ENCODE peak calls at places on chromosomes 5 and 9, in five cellular contexts. W is fibroblast of the aortic adventitia, N is AG09309, L is PC-9, V is H9. Z is an unnamed sample.

GRCh38 chr9:99126312-99126711 is 21.4 kb downstream of the TGFBR1 start:
- DNase-seq in W (no peak), N (no peak), L (no peak), V (no peak), Z (no peak)

GRCh38 chr9:38227656-38228055 is 158.6 kb upstream of the SHB start:
- DNase-seq in W (peak; percentile 1), N (no peak), L (no peak), V (no peak), Z (no peak)

GRCh38 chr5:114407783-114408182 is 45.9 kb downstream of the KCNN2 start:
- DNase-seq in W (no peak), N (no peak), L (no peak), V (no peak), Z (no peak)

GRCh38 chr5:180786398-180787005 is 16.1 kb downstream of the MGAT1 start:
- DNase-seq in W (no peak), N (no peak), L (no peak), V (no peak), Z (peak; percentile 50)

GRCh38 chr5:140402258-140403074 is 833 bp downstream of the ANKHD1 start:
- DNase-seq in W (peak; percentile 27), N (no peak), L (peak; percentile 65), V (peak; percentile 86), Z (peak; percentile 53)

GRCh38 chr5:33370135-33370472 is 70.7 kb upstream of the TARS1 start:
- DNase-seq in W (peak; percentile 99), N (peak; percentile 94), L (peak; percentile 11), V (no peak), Z (no peak)

GRCh38 chr5:96260009-96260408 is 173.0 kb downstream of the PCSK1 start:
- DNase-seq in W (peak; percentile 50), N (no peak), L (no peak), V (no peak), Z (no peak)

GRCh38 chr5:2355859-2356258 is 395.6 kb downstream of the IRX2 start:
- DNase-seq in W (no peak), N (no peak), L (no peak), V (no peak), Z (no peak)

GRCh38 chr9:83119873-83120272 is 56.9 kb upstream of the RASEF start:
- DNase-seq in W (no peak), N (no peak), L (no peak), V (no peak), Z (no peak)

GRCh38 chr5:153988510-153988909 is 50.2 kb downstream of the FAM114A2 start:
- DNase-seq in W (no peak), N (no peak), L (no peak), V (no peak), Z (no peak)

GRCh38 chr5:143372187-143372829 is 31.2 kb downstream of the NR3C1 start:
- DNase-seq in W (peak; percentile 57), N (no peak), L (no peak), V (no peak), Z (no peak)

GRCh38 chr5:142152383-142152730 is 43.8 kb downstream of the NDFIP1 start:
- DNase-seq in W (no peak), N (no peak), L (no peak), V (no peak), Z (no peak)

GRCh38 chr5:76819851-76820280 is 1.0 kb downstream of the F2RL1 start:
- DNase-seq in W (no peak), N (no peak), L (no peak), V (no peak), Z (peak; percentile 20)

GRCh38 chr9:86902606-86903460 is 44.5 kb downstream of the GAS1 start:
- DNase-seq in W (no peak), N (no peak), L (no peak), V (peak; percentile 67), Z (peak; percentile 20)

GRCh38 chr9:33042528-33042927 is 17.5 kb downstream of the DNAJA1 start:
- DNase-seq in W (peak; percentile 67), N (no peak), L (no peak), V (no peak), Z (no peak)

GRCh38 chr5:44646016-44646415 is 162.7 kb upstream of the MRPS30 start:
- DNase-seq in W (no peak), N (no peak), L (no peak), V (no peak), Z (no peak)

GRCh38 chr9:6997330-6997729 is 239.6 kb downstream of the KDM4C start:
- DNase-seq in W (no peak), N (peak; percentile 10), L (no peak), V (no peak), Z (no peak)

GRCh38 chr5:33755216-33755615 is 136.6 kb downstream of the ADAMTS12 start:
- DNase-seq in W (peak; percentile 10), N (no peak), L (no peak), V (no peak), Z (no peak)

GRCh38 chr9:5188060-5188707 is 2.7 kb upstream of the INSL6 start:
- DNase-seq in W (peak; percentile 6), N (no peak), L (no peak), V (no peak), Z (no peak)

GRCh38 chr9:124708070-124708469 is 63.0 kb downstream of the NR6A1 start:
- DNase-seq in W (no peak), N (no peak), L (no peak), V (no peak), Z (no peak)

GRCh38 chr5:31688515-31689092 is 49.7 kb downstream of the PDZD2 start:
- DNase-seq in W (no peak), N (no peak), L (no peak), V (no peak), Z (no peak)

GRCh38 chr9:20441166-20441565 is 181.1 kb downstream of the MLLT3 start:
- DNase-seq in W (no peak), N (no peak), L (no peak), V (no peak), Z (no peak)

GRCh38 chr5:36359267-36359666 is 57.6 kb upstream of the RANBP3L start:
- DNase-seq in W (no peak), N (no peak), L (no peak), V (no peak), Z (no peak)

GRCh38 chr5:15183520-15183919 is 311.9 kb upstream of the ANKH start:
- DNase-seq in W (peak; percentile 11), N (no peak), L (no peak), V (no peak), Z (no peak)

GRCh38 chr5:92364986-92365550 is 982.0 kb upstream of the ARRDC3 start:
- DNase-seq in W (peak; percentile 87), N (peak; percentile 80), L (no peak), V (no peak), Z (no peak)

DNA sequence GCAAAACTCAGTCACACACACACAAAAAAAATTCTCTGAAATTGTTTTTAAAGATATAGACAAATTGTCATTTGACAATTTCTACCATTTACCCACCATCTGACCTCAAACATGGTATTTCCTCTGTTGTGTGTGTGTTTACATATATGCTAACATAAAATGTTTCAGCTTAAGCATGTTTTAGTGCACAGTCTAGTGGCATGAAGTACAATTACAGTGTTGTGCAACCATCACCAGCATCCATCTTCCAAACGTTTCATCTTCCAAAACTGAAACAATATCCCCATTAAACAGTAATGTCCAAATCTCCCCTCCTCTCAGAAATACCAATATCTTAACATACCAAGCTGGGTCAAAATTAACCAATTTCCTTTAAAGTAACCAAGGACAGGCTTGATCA is 65.2 kb downstream of the MYO10 start:
- DNase-seq in W (peak; percentile 40), N (no peak), L (no peak), V (no peak), Z (no peak)
- TF ChIP-seq CTCF in W (peak; percentile 8), N (no peak), L (no peak), V (no peak), Z (no peak)

DNA sequence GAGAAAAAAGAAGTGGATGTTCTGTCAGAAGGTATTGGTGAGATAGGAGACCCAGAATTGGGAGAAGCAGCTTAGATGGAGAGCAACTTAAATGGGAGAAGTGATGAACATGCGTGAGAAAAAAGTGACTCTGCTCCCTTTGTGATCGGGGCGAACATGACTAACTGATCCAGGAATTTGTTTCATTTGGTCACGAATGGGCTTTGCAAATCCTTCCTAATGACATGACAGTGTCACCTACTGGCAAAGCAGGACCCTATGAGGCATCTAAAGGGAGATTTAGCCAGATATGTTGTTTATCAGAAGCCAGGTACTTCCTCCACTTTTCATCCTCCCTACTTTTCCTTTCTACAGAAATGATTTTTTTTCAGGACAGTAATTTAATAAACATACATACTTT is 787.4 kb upstream of the RGMB start:
- DNase-seq in W (peak; percentile 33), N (peak; percentile 28), L (no peak), V (peak; percentile 28), Z (no peak)
- TF ChIP-seq CTCF in W (no peak), N (no peak), L (no peak), V (peak; percentile 46), Z (no peak)

GRCh38 chr5:104179057-104179456 is 616.5 kb upstream of the NUDT12 start:
- DNase-seq in W (peak; percentile 70), N (peak; percentile 14), L (peak; percentile 58), V (peak; percentile 69), Z (peak; percentile 49)
- TF ChIP-seq CTCF in W (peak; percentile 56), N (peak; percentile 47), L (peak; percentile 88), V (peak; percentile 77), Z (peak; percentile 68)

GRCh38 chr5:138465288-138466057 is at the start of gene EGR1:
- DNase-seq in W (peak; percentile 94), N (peak; percentile 84), L (peak; percentile 83), V (peak; percentile 95), Z (peak; percentile 67)
- TF ChIP-seq CTCF in W (peak; percentile 8), N (peak; percentile 13), L (no peak), V (no peak), Z (no peak)

GRCh38 chr5:5583832-5584231 is 161.4 kb downstream of the ICE1 start:
- DNase-seq in W (no peak), N (no peak), L (no peak), V (no peak), Z (no peak)
- TF ChIP-seq CTCF in W (no peak), N (no peak), L (no peak), V (no peak), Z (no peak)

DNA sequence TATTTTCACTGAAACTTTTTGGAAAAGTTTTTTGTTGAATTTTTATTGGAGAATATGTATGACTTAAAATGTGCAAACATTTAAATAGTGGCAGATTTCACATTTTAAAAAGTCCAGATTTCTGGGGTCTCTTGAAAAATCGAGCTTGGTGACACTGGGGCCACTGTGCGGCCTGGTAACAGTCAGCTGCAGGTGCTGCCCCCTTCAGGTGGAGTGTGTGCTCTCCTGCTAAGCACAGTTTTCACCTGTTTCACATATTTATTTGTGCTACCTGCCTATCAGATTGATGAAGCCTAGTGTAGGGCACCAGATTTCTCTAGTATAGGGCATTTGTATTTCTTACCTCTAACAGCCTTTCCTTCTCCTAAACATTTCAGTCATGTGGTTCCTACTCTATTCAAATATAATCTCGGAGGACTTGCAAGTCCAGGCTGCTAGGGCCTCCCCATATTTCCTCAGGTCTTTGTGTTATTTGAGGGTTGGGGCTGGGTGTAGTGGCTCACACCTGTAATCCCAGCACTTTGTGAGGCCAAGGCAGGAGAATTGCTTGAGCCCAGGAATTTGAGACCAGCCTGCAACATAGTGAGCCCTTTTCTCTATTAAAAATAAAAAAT is 95.8 kb upstream of the KLF9 start:
- DNase-seq in W (no peak), N (no peak), L (no peak), V (peak; percentile 38), Z (peak; percentile 22)
- TF ChIP-seq CTCF in W (peak; percentile 48), N (peak; percentile 57), L (peak; percentile 60), V (peak; percentile 73), Z (peak; percentile 50)

DNA sequence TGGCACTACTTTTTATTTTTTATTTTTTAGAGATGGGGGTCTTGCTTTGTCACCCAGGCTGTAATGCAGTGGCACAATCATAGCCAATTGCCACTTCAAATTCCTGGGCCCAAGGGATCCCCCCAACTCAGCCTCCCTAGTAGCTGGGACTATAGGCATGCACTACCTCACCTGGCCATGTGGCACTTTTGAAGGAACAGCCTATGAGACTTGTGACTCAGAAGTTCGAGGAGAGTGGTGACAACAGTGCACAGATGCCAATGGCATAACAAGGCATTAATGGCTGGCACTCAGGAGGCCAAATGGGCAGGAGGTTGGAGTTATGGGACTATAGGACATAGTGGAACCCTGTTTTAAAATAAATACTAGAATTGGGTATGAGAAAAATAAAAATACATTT is 33.7 kb downstream of the ANKRD31 start:
- DNase-seq in W (no peak), N (no peak), L (no peak), V (peak; percentile 29), Z (no peak)
- TF ChIP-seq CTCF in W (no peak), N (no peak), L (no peak), V (peak; percentile 33), Z (no peak)